ENCODE peak calls at places on chromosomes 2 and 18, in four cellular contexts. I is upper lobe of right lung, D is psoas muscle, G is transverse colon. P is an unnamed sample.

GRCh38 chr2:214277880-214278279 is 133.0 kb upstream of the VWC2L start:
- DNase-seq in I (no peak), D (no peak), G (no peak), P (no peak)

GRCh38 chr2:240914645-240915525 is 8.7 kb downstream of the CROCC2 start:
- DNase-seq in I (no peak), D (peak), G (no peak), P (peak)

GRCh38 chr2:217756375-217757107 is 246.3 kb downstream of the TNS1 start:
- DNase-seq in I (peak), D (peak), G (peak), P (peak)

GRCh38 chr2:37156071-37156856 is 516 bp downstream of the EIF2AK2 start:
- DNase-seq in I (no peak), D (peak), G (peak), P (peak)

GRCh38 chr2:152486048-152486736 is 151.2 kb downstream of the FMNL2 start:
- DNase-seq in I (no peak), D (no peak), G (peak), P (no peak)

GRCh38 chr2:172208881-172209325 is 106.2 kb upstream of the DLX2 start:
- DNase-seq in I (no peak), D (no peak), G (no peak), P (no peak)

GRCh38 chr2:225326969-225327368 is 72.5 kb upstream of the NYAP2 start:
- DNase-seq in I (no peak), D (no peak), G (no peak), P (no peak)

GRCh38 chr2:53600835-53601234 is 166.8 kb upstream of the CHAC2 start:
- DNase-seq in I (no peak), D (no peak), G (no peak), P (no peak)

GRCh38 chr18:50573679-50574078 is 13.8 kb downstream of the MAPK4 start:
- DNase-seq in I (no peak), D (no peak), G (no peak), P (no peak)

GRCh38 chr2:101124684-101125366 is 26.4 kb downstream of the TBC1D8 start:
- DNase-seq in I (peak), D (peak), G (peak), P (peak)

GRCh38 chr2:102005989-102006885 is 14.5 kb downstream of the IL1R2 start:
- DNase-seq in I (no peak), D (no peak), G (no peak), P (peak)

GRCh38 chr2:224151161-224151560 is 112.1 kb upstream of the SERPINE2 start:
- DNase-seq in I (no peak), D (no peak), G (no peak), P (no peak)

GRCh38 chr2:99662761-99663341 is 173.0 kb upstream of the REV1 start:
- DNase-seq in I (no peak), D (no peak), G (no peak), P (peak)

P was measured in heart left ventricle.